ENCODE peak calls at places on chromosome 16, in nine cellular contexts. Q is choroid plexus epithelial cell, K is H1, V is HCT116, Y is cardiac fibroblast, J is suprapubic skin, S is BJ, F is astrocyte of the cerebellum, N is heart left ventricle. D is an unnamed sample.

GRCh38 chr16:8173111-8173644 is 417.1 kb downstream of the TMEM114 start:
- DNase-seq in Q (peak; percentile 58), K (peak; percentile 83), V (peak; percentile 23), Y (peak; percentile 69), J (peak; percentile 62), S (no peak), F (no peak), N (peak; percentile 73), D (peak; percentile 6)

GRCh38 chr16:64153718-64154117 is 968.1 kb downstream of the CDH11 start:
- DNase-seq in Q (peak; percentile 48), K (no peak), V (no peak), Y (peak; percentile 37), J (no peak), S (peak; percentile 23), F (no peak), N (no peak), D (no peak)

GRCh38 chr16:9053006-9053601 is 38.3 kb upstream of the HAPSTR1 start:
- DNase-seq in Q (peak; percentile 89), K (peak; percentile 86), V (peak; percentile 74), Y (peak; percentile 83), J (no peak), S (no peak), F (peak; percentile 62), N (peak; percentile 65), D (peak; percentile 81)

GRCh38 chr16:87358250-87358649 is 25.3 kb downstream of the FBXO31 start:
- DNase-seq in Q (no peak), K (no peak), V (no peak), Y (no peak), J (no peak), S (no peak), F (no peak), N (no peak), D (no peak)

GRCh38 chr16:3611145-3611977 is at the start of gene SLX4:
- DNase-seq in Q (peak; percentile 91), K (peak; percentile 92), V (peak; percentile 74), Y (peak; percentile 86), J (peak; percentile 92), S (peak; percentile 63), F (peak; percentile 63), N (peak; percentile 96), D (peak; percentile 46)

GRCh38 chr16:30186782-30187555 is 3.6 kb downstream of the CORO1A start:
- DNase-seq in Q (peak; percentile 37), K (peak; percentile 94), V (no peak), Y (peak; percentile 45), J (peak; percentile 85), S (no peak), F (no peak), N (peak; percentile 90), D (no peak)

GRCh38 chr16:14545346-14545884 is 84.6 kb downstream of the PARN start:
- DNase-seq in Q (peak; percentile 62), K (no peak), V (no peak), Y (peak; percentile 21), J (no peak), S (no peak), F (no peak), N (no peak), D (no peak)

GRCh38 chr16:88665570-88665969 is 2.7 kb upstream of the MVD start:
- DNase-seq in Q (no peak), K (no peak), V (no peak), Y (no peak), J (no peak), S (no peak), F (no peak), N (no peak), D (no peak)

GRCh38 chr16:49092704-49093103 is 188.9 kb downstream of the CBLN1 start:
- DNase-seq in Q (no peak), K (no peak), V (no peak), Y (no peak), J (no peak), S (no peak), F (no peak), N (no peak), D (no peak)

GRCh38 chr16:11913425-11914079 is 2.2 kb downstream of the GSPT1 start:
- DNase-seq in Q (no peak), K (no peak), V (no peak), Y (peak; percentile 41), J (no peak), S (no peak), F (no peak), N (no peak), D (no peak)

GRCh38 chr16:28981517-28981916 is 3.3 kb upstream of the LAT start:
- DNase-seq in Q (peak; percentile 8), K (peak; percentile 90), V (no peak), Y (peak; percentile 29), J (no peak), S (no peak), F (no peak), N (no peak), D (no peak)

GRCh38 chr16:49281843-49282642 is 405 bp upstream of the CBLN1 start:
- DNase-seq in Q (peak; percentile 19), K (peak; percentile 96), V (no peak), Y (peak; percentile 51), J (peak; percentile 72), S (no peak), F (no peak), N (peak; percentile 92), D (peak; percentile 13)

GRCh38 chr16:51849715-51850114 is 697.2 kb downstream of the TOX3 start:
- DNase-seq in Q (no peak), K (no peak), V (no peak), Y (no peak), J (no peak), S (no peak), F (no peak), N (no peak), D (no peak)

GRCh38 chr16:89984215-89984614 is 35.0 kb downstream of the DBNDD1 start:
- DNase-seq in Q (no peak), K (no peak), V (no peak), Y (no peak), J (no peak), S (no peak), F (no peak), N (no peak), D (no peak)

GRCh38 chr16:50265260-50265659 is 1.1 kb upstream of the ADCY7 start:
- DNase-seq in Q (no peak), K (no peak), V (peak; percentile 33), Y (no peak), J (no peak), S (no peak), F (no peak), N (peak; percentile 47), D (no peak)

GRCh38 chr16:10878328-10878643 is 1.3 kb downstream of the CIITA start:
- DNase-seq in Q (no peak), K (no peak), V (no peak), Y (no peak), J (no peak), S (no peak), F (no peak), N (no peak), D (no peak)

GRCh38 chr16:10876305-10876704 is 697 bp upstream of the CIITA start:
- DNase-seq in Q (no peak), K (no peak), V (no peak), Y (no peak), J (no peak), S (no peak), F (no peak), N (no peak), D (no peak)

GRCh38 chr16:10876799-10877341 is at the start of gene CIITA:
- DNase-seq in Q (peak; percentile 60), K (no peak), V (peak; percentile 81), Y (peak; percentile 66), J (peak; percentile 86), S (peak; percentile 7), F (peak; percentile 55), N (peak; percentile 88), D (peak; percentile 79)

GRCh38 chr16:10878644-10879498 is 1.9 kb downstream of the CIITA start:
- DNase-seq in Q (peak; percentile 47), K (peak; percentile 56), V (no peak), Y (peak; percentile 8), J (peak; percentile 69), S (no peak), F (no peak), N (peak; percentile 76), D (no peak)

GRCh38 chr16:10877472-10877946 is 507 bp downstream of the CIITA start:
- DNase-seq in Q (no peak), K (no peak), V (no peak), Y (no peak), J (no peak), S (no peak), F (no peak), N (no peak), D (no peak)
- TF ChIP-seq CTCF in Q (no peak), K (no peak), V (no peak), Y (no peak), J (no peak), S (no peak), F (no peak), N (no peak), D (peak; percentile 4)

GRCh38 chr16:1990336-1991134 is 765 bp downstream of the SYNGR3 start:
- DNase-seq in Q (no peak), K (peak; percentile 90), V (no peak), Y (no peak), J (no peak), S (no peak), F (no peak), N (no peak), D (no peak)

GRCh38 chr16:1992475-1993292 is 2.9 kb downstream of the SYNGR3 start:
- DNase-seq in Q (no peak), K (peak; percentile 90), V (no peak), Y (no peak), J (no peak), S (no peak), F (no peak), N (peak; percentile 62), D (no peak)

GRCh38 chr16:1989826-1990335 is at the start of gene SYNGR3:
- DNase-seq in Q (no peak), K (peak; percentile 72), V (no peak), Y (no peak), J (no peak), S (no peak), F (no peak), N (no peak), D (no peak)

GRCh38 chr16:1991588-1992474 is 2.1 kb downstream of the SYNGR3 start:
- DNase-seq in Q (peak; percentile 95), K (peak; percentile 98), V (peak; percentile 61), Y (peak; percentile 93), J (peak; percentile 97), S (peak; percentile 20), F (peak; percentile 65), N (peak; percentile 98), D (peak; percentile 52)

GRCh38 chr16:1991135-1991551 is 1.4 kb downstream of the SYNGR3 start:
- DNase-seq in Q (no peak), K (peak; percentile 61), V (no peak), Y (no peak), J (no peak), S (no peak), F (no peak), N (no peak), D (no peak)
- H3K4me3 ChIP-seq in Q (no peak overlapping the region), K (peak overlapping the region; percentile 55), V (no peak overlapping the region), Y (no peak overlapping the region), J (peak overlapping the region; percentile 49), S (no peak overlapping the region), F (no peak overlapping the region), N (peak overlapping the region; percentile 57), D (no peak overlapping the region)

GRCh38 chr16:47928008-47928407 is 227.8 kb downstream of the ABCC12 start:
- DNase-seq in Q (no peak), K (no peak), V (peak; percentile 24), Y (peak; percentile 6), J (no peak), S (no peak), F (no peak), N (no peak), D (no peak)
- TF ChIP-seq CTCF in Q (no peak), K (peak; percentile 4), V (peak; percentile 35), Y (no peak), J (no peak), S (no peak), F (no peak), N (no peak), D (no peak)

GRCh38 chr16:57303910-57304168 is 19.4 kb upstream of the PLLP start:
- DNase-seq in Q (no peak), K (no peak), V (no peak), Y (no peak), J (peak; percentile 53), S (no peak), F (no peak), N (peak; percentile 27), D (no peak)
- H3K4me3 ChIP-seq in Q (no peak overlapping the region), K (no peak overlapping the region), V (no peak overlapping the region), Y (no peak overlapping the region), J (no peak overlapping the region), S (no peak overlapping the region), F (no peak overlapping the region), N (no peak overlapping the region), D (no peak overlapping the region)